ENCODE peak calls at places on chromosome 1, in four cellular contexts. V, O, R and H are unnamed samples.
A peak's percentile ranks its signal among the peaks of the same experiment; 100 is the strongest.

GRCh38 chr1:156832434-156832833 is 15.8 kb upstream of the SH2D2A start:
- DNase-seq in V (no peak), R (no peak), O (no peak), H (no peak)

GRCh38 chr1:25435315-25436103 is 4.8 kb downstream of the MACO1 start:
- DNase-seq in R (no peak), V (no peak), O (peak; percentile 49), H (no peak)

GRCh38 chr1:232486006-232486405 is 143.9 kb downstream of the SIPA1L2 start:
- DNase-seq in O (no peak), R (peak; percentile 52), V (no peak), H (no peak)

GRCh38 chr1:23553206-23553895 is 6.0 kb downstream of the ID3 start:
- DNase-seq in O (no peak), V (no peak), R (no peak), H (no peak)

GRCh38 chr1:2204384-2205190 is 10.0 kb upstream of the FAAP20 start:
- DNase-seq in O (peak; percentile 83), R (peak; percentile 33), V (no peak), H (peak; percentile 89)

GRCh38 chr1:234941711-234942320 is 186.8 kb downstream of the TOMM20 start:
- DNase-seq in V (no peak), R (peak; percentile 44), O (no peak), H (no peak)

GRCh38 chr1:104801344-104801743 is 1051.6 kb downstream of the AMY1C start:
- DNase-seq in V (no peak), O (no peak), R (no peak), H (no peak)

GRCh38 chr1:151502859-151503509 is 8.2 kb upstream of the CGN start:
- DNase-seq in V (no peak), R (no peak), O (no peak), H (no peak)

GRCh38 chr1:160877221-160877620 is 7.8 kb downstream of the ITLN1 start:
- DNase-seq in V (peak; percentile 49), O (no peak), R (no peak), H (no peak)

GRCh38 chr1:43708006-43708412 is 673 bp downstream of the ST3GAL3 start:
- DNase-seq in R (peak; percentile 57), O (no peak), V (peak; percentile 47), H (no peak)

GRCh38 chr1:99177465-99177864 is 86.8 kb upstream of the PLPPR4 start:
- DNase-seq in R (no peak), O (no peak), V (no peak), H (no peak)

GRCh38 chr1:9787702-9788101 is 36.1 kb downstream of the CLSTN1 start:
- DNase-seq in V (no peak), R (no peak), O (no peak), H (no peak)

GRCh38 chr1:237197470-237198425 is 155.8 kb downstream of the RYR2 start:
- DNase-seq in O (no peak), V (peak; percentile 36), R (peak; percentile 16), H (no peak)

GRCh38 chr1:187275985-187276580 is 447.3 kb downstream of the PLA2G4A start:
- DNase-seq in R (no peak), O (no peak), V (no peak), H (peak; percentile 41)

GRCh38 chr1:53376041-53376461 is 48.2 kb upstream of the LRP8 start:
- DNase-seq in R (no peak), O (peak; percentile 11), V (no peak), H (peak; percentile 72)

GRCh38 chr1:49319426-49319963 is 542.8 kb upstream of the BEND5 start:
- DNase-seq in V (no peak), O (no peak), R (no peak), H (no peak)

GRCh38 chr1:151639466-151639865 is 27.6 kb downstream of the SNX27 start:
- DNase-seq in R (peak; percentile 50), V (no peak), O (no peak), H (no peak)

GRCh38 chr1:203649551-203650011 is 22.9 kb downstream of the ATP2B4 start:
- DNase-seq in R (no peak), O (no peak), V (no peak), H (no peak)

GRCh38 chr1:65065535-65066378 is 82.2 kb upstream of the AK4 start:
- DNase-seq in O (peak; percentile 46), R (no peak), V (no peak), H (no peak)

GRCh38 chr1:75539230-75540116 is 71.4 kb downstream of the SLC44A5 start:
- DNase-seq in V (no peak), R (no peak), O (no peak), H (no peak)

GRCh38 chr1:54421101-54421504 is 14.9 kb upstream of the SSBP3 start:
- DNase-seq in O (no peak), V (no peak), R (no peak), H (no peak)

GRCh38 chr1:162554258-162554657 is 7.3 kb upstream of the UAP1 start:
- DNase-seq in R (peak; percentile 10), O (no peak), V (no peak), H (no peak)

GRCh38 chr1:76939107-76939816 is 72.0 kb downstream of the ST6GALNAC5 start:
- DNase-seq in R (peak; percentile 37), O (no peak), V (no peak), H (no peak)

GRCh38 chr1:245512980-245513578 is 358.3 kb downstream of the KIF26B start:
- DNase-seq in V (peak; percentile 22), R (no peak), O (no peak), H (peak; percentile 76)

GRCh38 chr1:7717769-7718368 is 53.2 kb upstream of the VAMP3 start:
- DNase-seq in V (no peak), R (no peak), O (no peak), H (no peak)

GRCh38 chr1:151197863-151198253 is 494 bp upstream of the PIP5K1A start:
- DNase-seq in V (no peak), R (no peak), O (no peak), H (no peak)

GRCh38 chr1:201156346-201156745 is 2.1 kb upstream of the TMEM9 start:
- DNase-seq in V (no peak), R (no peak), O (no peak), H (no peak)

GRCh38 chr1:100462291-100463040 is 75.5 kb upstream of the GPR88 start:
- DNase-seq in V (no peak), O (no peak), R (no peak), H (no peak)

GRCh38 chr1:112849425-112849966 is 106.5 kb downstream of the SLC16A1 start:
- DNase-seq in V (peak; percentile 52), R (peak; percentile 33), O (no peak), H (peak; percentile 76)

GRCh38 chr1:7403265-7404045 is 367.6 kb upstream of the VAMP3 start:
- DNase-seq in V (no peak), R (peak; percentile 68), O (no peak), H (no peak)

GRCh38 chr1:20339811-20340457 is 49.3 kb downstream of the VWA5B1 start:
- DNase-seq in V (no peak), R (no peak), O (no peak), H (peak; percentile 15)

DNA sequence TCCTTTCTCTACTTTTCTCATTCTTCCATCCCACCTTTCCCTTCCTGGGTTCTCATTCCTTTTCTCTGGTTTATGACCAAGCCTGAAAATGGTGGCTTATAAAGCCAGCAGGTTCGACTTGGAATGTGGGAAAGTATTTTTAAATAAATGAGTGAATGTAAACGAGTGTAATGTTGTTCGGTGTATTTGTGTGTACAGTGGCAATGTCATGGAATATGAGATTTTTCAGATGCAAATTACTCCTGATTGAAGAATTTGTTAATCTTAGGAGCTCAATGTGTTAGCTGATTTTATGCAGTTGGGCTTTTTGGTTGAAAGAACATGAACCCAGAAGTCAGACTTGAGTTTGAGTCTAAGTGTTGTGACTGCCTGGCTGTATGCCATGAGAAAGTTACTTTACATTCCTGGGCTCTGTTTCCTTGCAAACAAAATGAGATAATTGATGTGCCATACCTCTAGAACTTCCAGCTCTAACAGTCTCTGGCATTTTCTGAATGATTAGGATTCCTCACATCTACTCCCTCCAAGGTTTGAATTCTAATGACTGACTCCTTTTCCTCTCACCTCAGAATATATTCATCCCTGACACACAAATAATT is 6.6 kb downstream of the SGIP1 start:
- DNase-seq in R (peak; percentile 72), V (peak; percentile 34), O (no peak), H (no peak)
- TF ChIP-seq CTCF in R (no peak), V (no peak), O (no peak), H (no peak)

GRCh38 chr1:205318231-205318991 is 3.1 kb downstream of the NUAK2 start:
- DNase-seq in R (no peak), V (no peak), O (no peak), H (no peak)

GRCh38 chr1:205316179-205316578 is 5.4 kb downstream of the NUAK2 start:
- DNase-seq in V (no peak), O (no peak), R (no peak), H (no peak)

GRCh38 chr1:205314986-205315618 is 6.4 kb downstream of the NUAK2 start:
- DNase-seq in R (no peak), O (no peak), V (no peak), H (no peak)

GRCh38 chr1:205319081-205320018 is 2.2 kb downstream of the NUAK2 start:
- DNase-seq in R (peak; percentile 78), O (peak; percentile 69), V (peak; percentile 37), H (no peak)

GRCh38 chr1:205317311-205317917 is 4.1 kb downstream of the NUAK2 start:
- DNase-seq in R (no peak), V (no peak), O (no peak), H (peak; percentile 85)
- H3K4me3 ChIP-seq in R (peak overlapping the region; percentile 52), V (no peak overlapping the region), O (no peak overlapping the region), H (no peak overlapping the region)

GRCh38 chr1:78227705-78228260 is 182.0 kb downstream of the GIPC2 start:
- DNase-seq in V (no peak), R (peak; percentile 21), O (no peak), H (no peak)

GRCh38 chr1:78226784-78227183 is 181.0 kb downstream of the GIPC2 start:
- DNase-seq in V (no peak), O (peak; percentile 77), R (no peak), H (no peak)

GRCh38 chr1:78222962-78223358 is 177.2 kb downstream of the GIPC2 start:
- DNase-seq in O (no peak), R (no peak), V (no peak), H (no peak)

GRCh38 chr1:78223417-78224215 is 177.8 kb downstream of the GIPC2 start:
- DNase-seq in O (no peak), R (peak; percentile 64), V (no peak), H (no peak)

GRCh38 chr1:78225153-78225552 is 179.4 kb downstream of the GIPC2 start:
- DNase-seq in O (no peak), V (peak; percentile 23), R (peak; percentile 24), H (no peak)
- H3K4me1 ChIP-seq in O (no peaks in the 10 kb centered on the region), V (no peaks in the 10 kb centered on the region), R (peaks cover 8% of the 10 kb centered on the region), H (no peaks in the 10 kb centered on the region)

GRCh38 chr1:182064611-182065010 is 3.1 kb upstream of the ZNF648 start:
- DNase-seq in V (no peak), R (no peak), O (no peak), H (no peak)

GRCh38 chr1:182060877-182061276 is 635 bp downstream of the ZNF648 start:
- DNase-seq in V (no peak), R (no peak), O (no peak), H (no peak)

GRCh38 chr1:182059936-182060335 is 1.6 kb downstream of the ZNF648 start:
- DNase-seq in V (no peak), O (no peak), R (no peak), H (no peak)

GRCh38 chr1:182062223-182062622 is 711 bp upstream of the ZNF648 start:
- DNase-seq in O (no peak), R (no peak), V (no peak), H (no peak)

DNA sequence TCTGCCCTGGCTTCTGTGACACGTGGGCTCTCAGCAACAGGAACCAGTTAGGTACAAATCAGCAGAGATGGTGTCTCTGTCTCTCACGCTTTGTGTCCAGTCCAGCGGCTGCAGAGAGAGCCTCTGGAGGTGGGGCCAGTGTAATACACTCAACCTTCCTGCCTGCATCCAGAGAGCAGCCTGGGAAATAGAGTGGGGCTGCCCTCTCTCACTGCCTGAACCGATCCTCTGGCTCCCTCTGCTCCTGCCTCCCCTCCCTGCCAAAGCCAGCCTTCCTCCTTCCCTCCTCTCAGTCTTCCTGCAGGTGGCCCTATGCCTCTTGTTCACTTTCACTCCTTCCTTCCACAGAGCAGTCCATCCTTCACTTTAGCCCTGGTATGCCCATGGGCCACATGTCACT is at the start of gene ZNF648:
- DNase-seq in O (no peak), V (no peak), R (no peak), H (no peak)
- TF ChIP-seq CTCF in O (no peak), V (no peak), R (no peak), H (no peak)